ENCODE peak calls at places on chromosome 15, in eight cellular contexts. L is mesenchymal stem cell; T is adrenal gland; G is spleen; M is hepatocyte; P is CD4-positive, alpha-beta memory T cell; I is endodermal cell; C is astrocyte. B is an unnamed sample.

GRCh38 chr15:59424626-59425025 is 13.4 kb upstream of the FAM81A start:
- DNase-seq in G (no peak), P (no peak), L (no peak), T (no peak), I (no peak), M (no peak), C (no peak), B (no peak)

GRCh38 chr15:79101866-79102581 is 11.4 kb upstream of the RASGRF1 start:
- DNase-seq in P (no peak), G (no peak), M (no peak), I (no peak), C (no peak), L (no peak), T (peak; percentile 14), B (no peak)

GRCh38 chr15:24823473-24823872 is 131.3 kb upstream of the SNRPN start:
- DNase-seq in P (no peak), T (peak; percentile 73), C (no peak), G (no peak), L (peak; percentile 16), I (peak; percentile 96), M (peak; percentile 84), B (no peak)

GRCh38 chr15:74040115-74040850 is 42.1 kb downstream of the GOLGA6A start:
- DNase-seq in P (no peak), I (peak; percentile 63), G (no peak), L (peak; percentile 93), M (peak; percentile 49), T (peak; percentile 82), C (peak; percentile 90), B (no peak)

GRCh38 chr15:80567721-80568157 is 127.4 kb upstream of the ABHD17C start:
- DNase-seq in G (no peak), I (peak; percentile 90), M (peak; percentile 87), P (peak; percentile 4), C (peak; percentile 76), T (peak; percentile 83), L (peak; percentile 83), B (no peak)

GRCh38 chr15:53437985-53438841 is 321.2 kb downstream of the WDR72 start:
- DNase-seq in T (no peak), M (no peak), P (no peak), I (no peak), L (no peak), G (no peak), C (no peak), B (no peak)

GRCh38 chr15:91348812-91349500 is 248.9 kb downstream of the SV2B start:
- DNase-seq in T (no peak), M (no peak), P (peak; percentile 35), L (no peak), I (no peak), C (peak; percentile 49), G (no peak), B (peak; percentile 23)

GRCh38 chr15:88246666-88247446 is 9.7 kb downstream of the NTRK3 start:
- DNase-seq in G (peak; percentile 93), P (peak; percentile 64), M (peak; percentile 88), T (peak; percentile 89), I (peak; percentile 94), C (peak; percentile 27), L (peak; percentile 67), B (peak; percentile 84)

GRCh38 chr15:58425185-58425584 is 6.6 kb upstream of the LIPC start:
- DNase-seq in T (no peak), I (no peak), P (no peak), L (no peak), C (no peak), M (peak; percentile 30), G (no peak), B (no peak)

GRCh38 chr15:88179562-88179961 is 77.0 kb downstream of the NTRK3 start:
- DNase-seq in L (no peak), C (no peak), G (no peak), M (no peak), T (no peak), P (no peak), I (no peak), B (no peak)

GRCh38 chr15:59814409-59814808 is 125.3 kb upstream of the BNIP2 start:
- DNase-seq in C (no peak), T (no peak), G (no peak), P (peak; percentile 64), L (no peak), I (no peak), M (no peak), B (no peak)

GRCh38 chr15:43868412-43868811 is 41.6 kb downstream of the WDR76 start:
- DNase-seq in P (no peak), M (no peak), L (no peak), T (no peak), C (no peak), G (no peak), I (no peak), B (no peak)

GRCh38 chr15:27601239-27601942 is 497.7 kb downstream of the OCA2 start:
- DNase-seq in P (no peak), L (no peak), T (no peak), G (no peak), C (peak; percentile 22), M (peak; percentile 12), I (no peak), B (no peak)

GRCh38 chr15:83475551-83475950 is 28.4 kb downstream of the SH3GL3 start:
- DNase-seq in T (no peak), L (peak; percentile 4), I (no peak), M (no peak), C (peak; percentile 63), P (no peak), G (no peak), B (no peak)

DNA sequence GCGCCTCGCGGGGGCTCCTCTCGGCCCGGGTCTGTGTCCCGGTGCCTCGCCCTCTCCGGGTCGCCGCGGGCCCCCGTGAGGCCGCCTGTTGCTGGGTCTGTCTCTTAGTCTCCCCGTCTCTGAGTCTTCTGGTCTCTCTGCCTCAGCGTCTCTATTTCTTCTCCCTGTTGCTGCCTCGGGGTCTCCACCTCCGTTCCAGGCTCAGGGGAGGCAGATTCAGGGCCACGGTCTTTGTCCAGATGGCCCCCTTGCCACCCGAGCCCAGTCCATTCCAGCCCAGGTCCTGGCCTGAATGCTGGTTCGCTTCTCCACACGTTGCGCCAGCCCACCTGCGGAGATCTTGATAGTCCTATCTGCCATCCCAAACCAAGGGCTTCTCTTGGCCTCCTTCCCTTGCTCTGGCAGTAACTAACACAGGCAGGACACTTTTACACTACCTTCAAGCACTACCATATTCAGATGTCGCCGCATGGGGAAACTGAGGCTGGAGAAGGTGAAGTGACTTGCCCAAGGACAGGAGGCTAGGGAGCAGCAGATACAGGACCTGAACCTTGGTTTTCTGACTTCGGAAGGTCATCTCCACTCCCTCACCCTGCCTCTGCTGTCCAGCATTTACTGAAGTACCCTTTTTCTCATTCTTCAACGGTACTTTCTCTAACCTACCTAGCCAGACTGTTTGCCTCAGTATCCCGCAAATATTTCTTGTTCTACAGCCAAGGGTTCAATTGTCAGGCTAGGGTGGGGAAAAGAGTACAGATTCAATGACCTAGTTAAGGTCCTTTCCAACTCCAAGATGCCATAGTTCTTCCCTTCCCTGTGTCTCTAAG is 616 bp upstream of the IGDCC4 start:
- DNase-seq in P (no peak), G (no peak), C (no peak), M (no peak), I (peak; percentile 83), T (no peak), L (peak; percentile 7), B (no peak)
- H3K4me3 ChIP-seq in P (no peak overlapping the region), G (no peak overlapping the region), C (no peak overlapping the region), M (no peak overlapping the region), I (peak overlapping the region; percentile 89), T (no peak overlapping the region), L (peak overlapping the region; percentile 96), B (no peak overlapping the region)

DNA sequence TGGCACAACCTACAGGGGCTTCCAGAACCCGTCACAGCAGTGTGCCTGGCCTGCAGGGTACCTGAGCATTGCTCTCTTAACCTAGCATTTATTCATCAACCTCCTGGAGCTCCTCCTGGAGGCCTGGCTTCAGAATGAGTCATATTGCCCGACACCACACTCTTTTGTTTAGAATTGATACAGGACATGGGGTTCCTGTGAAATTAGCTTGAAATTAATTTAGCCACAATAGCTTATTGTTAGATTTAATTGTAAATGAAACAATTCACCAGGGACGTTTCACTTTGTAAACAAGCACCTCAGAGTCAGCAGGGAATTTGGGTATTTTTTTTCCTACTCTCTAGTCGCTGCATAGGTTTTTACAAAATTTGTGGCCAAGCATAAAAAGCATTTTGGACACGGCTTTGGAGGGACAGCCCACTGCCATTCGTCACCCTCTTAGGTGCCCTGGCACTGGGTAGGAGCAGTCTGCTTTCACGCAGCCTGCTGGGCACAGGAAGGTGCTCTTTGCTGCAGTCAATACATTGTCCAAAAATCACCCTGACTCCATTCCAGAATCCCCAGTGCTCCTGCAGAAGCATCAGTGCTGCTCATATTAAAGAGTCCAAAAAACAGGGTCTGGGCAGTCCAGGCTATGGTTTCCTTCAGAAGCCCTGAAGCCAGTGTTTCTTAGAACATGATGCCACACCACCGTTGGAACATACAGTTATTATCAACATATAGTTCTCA is 60.8 kb upstream of the MEF2A start:
- DNase-seq in M (no peak), G (peak; percentile 72), I (peak; percentile 59), C (peak; percentile 40), T (no peak), P (no peak), L (peak; percentile 38), B (no peak)
- H3K27ac ChIP-seq in M (no peak overlapping the region), G (peak overlapping the region; percentile 63), I (no peak overlapping the region), C (no peak overlapping the region), T (no peak overlapping the region), P (no peak overlapping the region), L (no peak overlapping the region), B (no peak overlapping the region)

GRCh38 chr15:82132116-82132515 is 86.3 kb upstream of the MEX3B start:
- DNase-seq in T (no peak), I (no peak), P (no peak), C (peak; percentile 47), L (no peak), G (no peak), M (no peak), B (no peak)

GRCh38 chr15:82133251-82133650 is 87.4 kb upstream of the MEX3B start:
- DNase-seq in L (no peak), I (no peak), G (no peak), M (no peak), P (no peak), T (no peak), C (no peak), B (no peak)

GRCh38 chr15:82134426-82134825 is 88.6 kb upstream of the MEX3B start:
- DNase-seq in C (no peak), P (no peak), M (no peak), G (no peak), T (no peak), L (no peak), I (no peak), B (no peak)

GRCh38 chr15:82135645-82136044 is 89.8 kb upstream of the MEX3B start:
- DNase-seq in M (no peak), T (no peak), G (no peak), I (no peak), P (no peak), L (no peak), C (peak; percentile 90), B (no peak)

GRCh38 chr15:82132742-82133141 is 86.9 kb upstream of the MEX3B start:
- DNase-seq in L (peak; percentile 59), C (peak; percentile 95), T (no peak), I (no peak), P (no peak), M (no peak), G (no peak), B (no peak)
- H3K4me1 ChIP-seq in L (peaks cover 11% of the 10 kb centered on the region), C (peaks cover 62% of the 10 kb centered on the region), T (peaks cover 11% of the 10 kb centered on the region), I (peaks cover under 1% of the 10 kb centered on the region), P (no peaks in the 10 kb centered on the region), M (peaks cover 7% of the 10 kb centered on the region), G (no peaks in the 10 kb centered on the region), B (no peaks in the 10 kb centered on the region)

DNA sequence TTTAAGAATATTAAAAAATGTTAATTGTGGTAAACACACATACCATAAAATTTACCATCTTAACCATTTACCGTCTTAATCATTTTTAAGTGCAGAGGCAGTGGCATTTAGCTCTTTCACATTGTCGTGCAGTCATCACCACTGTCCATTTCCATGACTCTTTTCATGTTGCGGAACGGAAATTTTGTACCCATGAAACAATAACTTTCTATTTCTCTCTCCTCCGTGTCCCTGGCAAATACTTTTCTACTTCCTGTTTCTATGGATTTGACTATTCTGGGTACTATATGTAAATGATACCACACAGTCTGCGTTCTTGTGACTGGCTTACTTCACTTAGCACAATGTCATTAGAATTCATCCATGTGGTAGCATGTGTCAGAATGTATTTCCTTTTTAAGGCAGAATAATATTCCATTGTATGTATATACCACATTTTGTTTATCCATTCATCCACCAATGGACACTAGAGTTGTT is 27.9 kb downstream of the AKAP13 start:
- DNase-seq in P (no peak), G (no peak), M (no peak), I (no peak), T (no peak), C (no peak), L (no peak), B (no peak)
- H3K4me3 ChIP-seq in P (no peak overlapping the region), G (no peak overlapping the region), M (no peak overlapping the region), I (no peak overlapping the region), T (no peak overlapping the region), C (no peak overlapping the region), L (no peak overlapping the region), B (no peak overlapping the region)